ENCODE peak calls at places on chromosomes 16 and 17, in four cellular contexts. R, K, I and N are unnamed samples.

GRCh38 chr17:83186226-83186625 is 106.8 kb downstream of the METRNL start:
- DNase-seq in I (no peak), K (peak), R (no peak), N (no peak)

GRCh38 chr17:18327093-18327492 is 12.0 kb downstream of the SMCR8 start:
- DNase-seq in K (no peak), I (no peak), R (no peak), N (no peak)

GRCh38 chr17:80822021-80822699 is 169.5 kb upstream of the CHMP6 start:
- DNase-seq in I (no peak), K (no peak), R (no peak), N (no peak)

GRCh38 chr16:87678618-87679017 is 76.3 kb downstream of the JPH3 start:
- DNase-seq in R (no peak), I (no peak), K (peak), N (no peak)

GRCh38 chr17:40541060-40541872 is 24.0 kb downstream of the CCR7 start:
- DNase-seq in R (peak), K (no peak), I (no peak), N (no peak)

GRCh38 chr16:73126453-73126853 is 78.5 kb upstream of the ZFHX3 start:
- DNase-seq in I (peak), K (no peak), R (no peak), N (no peak)

GRCh38 chr16:81810894-81811538 is 31.9 kb downstream of the PLCG2 start:
- DNase-seq in K (no peak), I (no peak), R (no peak), N (no peak)

GRCh38 chr16:4051591-4051990 is 64.7 kb downstream of the ADCY9 start:
- DNase-seq in K (no peak), R (no peak), I (no peak), N (no peak)

GRCh38 chr16:72560617-72561016 is 388.7 kb upstream of the PMFBP1 start:
- DNase-seq in I (no peak), K (no peak), R (no peak), N (no peak)

GRCh38 chr17:823501-823902 is 41.3 kb downstream of the MRM3 start:
- DNase-seq in I (no peak), K (no peak), R (no peak), N (no peak)

GRCh38 chr16:70800306-70800705 is 652 bp downstream of the VAC14 start:
- DNase-seq in K (no peak), R (no peak), I (peak), N (no peak)

GRCh38 chr16:57574086-57574485 is 31.6 kb downstream of the ADGRG5 start:
- DNase-seq in I (no peak), K (no peak), R (no peak), N (no peak)

GRCh38 chr17:18877104-18877503 is 19.2 kb downstream of the PRPSAP2 start:
- DNase-seq in K (no peak), R (no peak), I (peak), N (no peak)

GRCh38 chr16:85552980-85553435 is 60.1 kb upstream of the GSE1 start:
- DNase-seq in I (no peak), R (no peak), K (no peak), N (no peak)

GRCh38 chr17:80395402-80396151 is 19.4 kb upstream of the ENDOV start:
- DNase-seq in I (peak), R (no peak), K (no peak), N (no peak)

GRCh38 chr17:75047398-75048098 is 523 bp downstream of the KCTD2 start:
- DNase-seq in R (no peak), I (peak), K (peak), N (peak)

GRCh38 chr17:73342549-73343167 is 30.9 kb upstream of the CDC42EP4 start:
- DNase-seq in K (peak), I (no peak), R (no peak), N (peak)

GRCh38 chr16:53213542-53213941 is 158.8 kb downstream of the CHD9 start:
- DNase-seq in R (no peak), K (no peak), I (no peak), N (no peak)

GRCh38 chr17:45171338-45172231 is 9.9 kb downstream of the HEXIM2 start:
- DNase-seq in R (no peak), I (peak), K (peak), N (no peak)

GRCh38 chr16:3922241-3922640 is 41.7 kb upstream of the CREBBP start:
- DNase-seq in K (no peak), R (no peak), I (no peak), N (no peak)

GRCh38 chr16:35198223-35199199 is 1739.1 kb downstream of the TP53TG3F start:
- DNase-seq in R (no peak), I (no peak), K (no peak), N (no peak)

GRCh38 chr16:84925092-84925772 is 86.1 kb downstream of the ZDHHC7 start:
- DNase-seq in R (peak), K (peak), I (no peak), N (no peak)

GRCh38 chr16:25109643-25110042 is 1.9 kb upstream of the LCMT1 start:
- DNase-seq in I (peak), R (no peak), K (no peak), N (no peak)

GRCh38 chr17:39606434-39607056 is 1.2 kb downstream of the NEUROD2 start:
- DNase-seq in R (no peak), K (peak), I (no peak), N (no peak)

GRCh38 chr17:79413591-79413990 is 197.3 kb downstream of the RBFOX3 start:
- DNase-seq in K (no peak), I (no peak), R (no peak), N (no peak)

GRCh38 chr17:16282522-16282921 is 65.5 kb downstream of the PIGL start:
- DNase-seq in K (no peak), R (no peak), I (peak), N (no peak)

GRCh38 chr16:87499189-87499486 is 6.3 kb upstream of the ZCCHC14 start:
- DNase-seq in I (peak), K (no peak), R (no peak), N (no peak)

GRCh38 chr16:2963611-2964415 is at the start of gene KREMEN2:
- DNase-seq in I (peak), R (no peak), K (peak), N (peak)

GRCh38 chr16:84177740-84178070 is 9.2 kb downstream of the TAF1C start:
- DNase-seq in R (no peak), I (peak), K (no peak), N (no peak)

GRCh38 chr16:79367822-79368221 is 232.7 kb downstream of the MAF start:
- DNase-seq in K (no peak), I (no peak), R (no peak), N (no peak)

GRCh38 chr17:12296120-12296727 is 275.5 kb downstream of the MAP2K4 start:
- DNase-seq in K (peak), I (peak), R (no peak), N (peak)

GRCh38 chr17:63702616-63703015 is 2.7 kb upstream of the LIMD2 start:
- DNase-seq in K (no peak), I (no peak), R (no peak), N (no peak)

GRCh38 chr16:23524001-23524400 is 13.7 kb upstream of the GGA2 start:
- DNase-seq in I (no peak), R (no peak), K (no peak), N (no peak)